ENCODE peak calls at places on chromosome 4, in six cellular contexts. Y is left ventricle myocardium inferior; E is activated CD4-positive, alpha-beta T cell treated with anti-CD3 and anti-CD28 coated beads, Interleukin-2, amount 50 U/mL, for 1 hour; T is SW480; M is stimulated activated CD4-positive, alpha-beta T cell treated with anti-CD3 and anti-CD28 coated beads, TNF-alpha, amount 100 ng/mL, for 4 hours; J is AG08396. P is an unnamed sample.

GRCh38 chr4:10173754-10174749 is 57.5 kb upstream of the WDR1 start:
- DNase-seq in Y (peak; percentile 77), E (no peak), T (no peak), M (no peak), J (no peak), P (peak; percentile 87)

GRCh38 chr4:27327421-27328181 is 467.0 kb downstream of the STIM2 start:
- DNase-seq in Y (no peak), E (no peak), T (no peak), M (no peak), J (no peak), P (no peak)

GRCh38 chr4:170374770-170375169 is 285.0 kb upstream of the AADAT start:
- DNase-seq in Y (no peak), E (no peak), T (no peak), M (no peak), J (no peak), P (peak; percentile 64)

GRCh38 chr4:26330186-26330787 is 9.5 kb downstream of the RBPJ start:
- DNase-seq in Y (no peak), E (no peak), T (peak; percentile 41), M (no peak), J (no peak), P (no peak)

GRCh38 chr4:46844325-46844917 is 64.6 kb downstream of the COX7B2 start:
- DNase-seq in Y (no peak), E (peak; percentile 16), T (peak; percentile 40), M (no peak), J (peak; percentile 31), P (no peak)

GRCh38 chr4:145815626-145816025 is 123.0 kb downstream of the ZNF827 start:
- DNase-seq in Y (no peak), E (no peak), T (no peak), M (no peak), J (peak; percentile 19), P (no peak)

GRCh38 chr4:186845137-186845842 is 121.6 kb upstream of the FAT1 start:
- DNase-seq in Y (no peak), E (no peak), T (peak; percentile 54), M (no peak), J (peak; percentile 76), P (no peak)

GRCh38 chr4:140996757-140997156 is 136.5 kb downstream of the RNF150 start:
- DNase-seq in Y (no peak), E (no peak), T (no peak), M (no peak), J (peak; percentile 11), P (no peak)

GRCh38 chr4:118076958-118077766 is 42.9 kb downstream of the NDST3 start:
- DNase-seq in Y (no peak), E (no peak), T (peak; percentile 0), M (no peak), J (peak; percentile 29), P (no peak)

GRCh38 chr4:85762204-85762884 is 287.4 kb downstream of the ARHGAP24 start:
- DNase-seq in Y (no peak), E (no peak), T (no peak), M (no peak), J (no peak), P (no peak)

GRCh38 chr4:121642292-121642691 is 54.5 kb downstream of the ANXA5 start:
- DNase-seq in Y (no peak), E (no peak), T (no peak), M (no peak), J (no peak), P (no peak)

GRCh38 chr4:163113921-163114703 is 52.6 kb downstream of the NAF1 start:
- DNase-seq in Y (no peak), E (no peak), T (no peak), M (no peak), J (no peak), P (no peak)

GRCh38 chr4:931194-931959 is 739 bp downstream of the GAK start:
- DNase-seq in Y (no peak), E (no peak), T (peak; percentile 12), M (no peak), J (peak; percentile 85), P (no peak)

GRCh38 chr4:19159874-19160273 is 1091.8 kb upstream of the SLIT2 start:
- DNase-seq in Y (no peak), E (no peak), T (no peak), M (no peak), J (no peak), P (no peak)

GRCh38 chr4:113623274-113623894 is 138.2 kb downstream of the CAMK2D start:
- DNase-seq in Y (no peak), E (no peak), T (no peak), M (no peak), J (no peak), P (no peak)